ENCODE peak calls at places on chromosomes 6 and 20, in six cellular contexts. L is SK-N-SH, J is GM12892, U is H1, O is HepG2, G is K562. B is an unnamed sample.

GRCh38 chr6:141587482-141588266 is 545.1 kb upstream of the GJE1 start:
- DNase-seq in U (no peak), L (no peak), J (no peak), O (no peak), G (no peak), B (no peak)

GRCh38 chr6:78243519-78243918 is 590.7 kb downstream of the MEI4 start:
- DNase-seq in G (no peak), J (no peak), O (no peak), L (peak; percentile 1), U (no peak), B (no peak)

GRCh38 chr6:150417899-150418824 is 49.4 kb downstream of the IYD start:
- DNase-seq in J (peak; percentile 20), G (peak; percentile 34), L (peak; percentile 36), O (peak; percentile 63), U (no peak), B (peak; percentile 42)

GRCh38 chr6:129863664-129864063 is 2.5 kb upstream of the TMEM244 start:
- DNase-seq in J (no peak), L (no peak), U (no peak), O (no peak), G (no peak), B (no peak)

GRCh38 chr6:158835616-158836221 is 16.6 kb upstream of the EZR start:
- DNase-seq in J (no peak), O (peak; percentile 40), U (no peak), L (no peak), G (peak; percentile 76), B (no peak)

GRCh38 chr6:52328303-52328662 is 33.7 kb upstream of the PAQR8 start:
- DNase-seq in U (no peak), J (no peak), G (no peak), O (peak; percentile 96), L (no peak), B (no peak)

GRCh38 chr6:43772571-43773049 is 2.6 kb downstream of the VEGFA start:
- DNase-seq in G (peak; percentile 57), J (no peak), O (peak; percentile 49), U (no peak), L (peak; percentile 58), B (no peak)

GRCh38 chr6:94341173-94341572 is 921.8 kb upstream of the EPHA7 start:
- DNase-seq in U (no peak), L (no peak), J (no peak), O (no peak), G (no peak), B (no peak)

GRCh38 chr6:70709826-70710225 is 42.1 kb downstream of the SMAP1 start:
- DNase-seq in J (no peak), O (peak; percentile 5), L (no peak), U (no peak), G (no peak), B (no peak)

GRCh38 chr20:10221022-10221421 is 2.4 kb downstream of the SNAP25 start:
- DNase-seq in L (no peak), G (no peak), O (no peak), J (no peak), U (no peak), B (no peak)

GRCh38 chr20:53750827-53751393 is 157.3 kb upstream of the ZNF217 start:
- DNase-seq in L (peak; percentile 70), U (no peak), G (no peak), O (no peak), J (no peak), B (no peak)

GRCh38 chr6:15320683-15321082 is 74.8 kb downstream of the JARID2 start:
- DNase-seq in J (no peak), L (no peak), G (no peak), O (no peak), U (no peak), B (no peak)

GRCh38 chr20:38216201-38216600 is 44.3 kb downstream of the KIAA1755 start:
- DNase-seq in U (no peak), L (no peak), G (no peak), J (no peak), O (no peak), B (no peak)

GRCh38 chr6:126156973-126157372 is 170.6 kb downstream of the TRMT11 start:
- DNase-seq in L (no peak), G (no peak), J (no peak), O (no peak), U (no peak), B (no peak)

GRCh38 chr20:34990231-34990630 is 34.6 kb downstream of the MYH7B start:
- DNase-seq in J (no peak), O (no peak), U (no peak), G (no peak), L (no peak), B (no peak)

GRCh38 chr6:84422380-84422968 is 195.0 kb upstream of the CEP162 start:
- DNase-seq in L (peak; percentile 12), U (peak; percentile 92), O (peak; percentile 16), G (peak; percentile 55), J (no peak), B (peak; percentile 2)

GRCh38 chr20:15799871-15800270 is 773.4 kb downstream of the KIF16B start:
- DNase-seq in L (no peak), U (no peak), G (no peak), O (no peak), J (no peak), B (no peak)

GRCh38 chr20:12321746-12322145 is 404.1 kb downstream of the BTBD3 start:
- DNase-seq in J (no peak), G (no peak), O (no peak), L (no peak), U (no peak), B (no peak)

GRCh38 chr6:136647363-136647763 is 97.1 kb upstream of the MAP7 start:
- DNase-seq in G (no peak), O (no peak), U (no peak), L (no peak), J (no peak), B (no peak)

GRCh38 chr20:3808544-3808943 is 11.8 kb upstream of the AP5S1 start:
- DNase-seq in J (no peak), G (no peak), O (no peak), U (no peak), L (no peak), B (no peak)

GRCh38 chr20:23623666-23624065 is 14.1 kb downstream of the CST3 start:
- DNase-seq in J (no peak), G (no peak), L (no peak), O (no peak), U (no peak), B (no peak)

GRCh38 chr20:380763-381580 is 412 bp downstream of the TRIB3 start:
- DNase-seq in G (peak; percentile 76), J (peak; percentile 71), U (peak; percentile 86), L (peak; percentile 87), O (peak; percentile 86), B (peak; percentile 61)

GRCh38 chr6:78308025-78308424 is 559.3 kb upstream of the IRAK1BP1 start:
- DNase-seq in U (no peak), L (no peak), G (no peak), O (no peak), J (no peak), B (no peak)

GRCh38 chr6:90922323-90922722 is 335.5 kb upstream of the MAP3K7 start:
- DNase-seq in O (no peak), U (no peak), L (no peak), G (no peak), J (no peak), B (no peak)

GRCh38 chr6:90914312-90914711 is 327.4 kb upstream of the MAP3K7 start:
- DNase-seq in L (no peak), O (no peak), U (no peak), J (no peak), G (no peak), B (no peak)

GRCh38 chr6:90918361-90918760 is 331.5 kb upstream of the MAP3K7 start:
- DNase-seq in U (no peak), G (no peak), L (no peak), J (no peak), O (no peak), B (no peak)

GRCh38 chr6:90915224-90915915 is 328.5 kb upstream of the MAP3K7 start:
- DNase-seq in O (no peak), J (no peak), U (no peak), G (no peak), L (no peak), B (no peak)

GRCh38 chr6:90917371-90917770 is 330.5 kb upstream of the MAP3K7 start:
- DNase-seq in G (no peak), J (no peak), U (no peak), L (no peak), O (no peak), B (no peak)
- TF ChIP-seq TAF1 in G (no peak), J (no peak), U (no peak), L (no peak), O (no peak), B (no peak)

DNA sequence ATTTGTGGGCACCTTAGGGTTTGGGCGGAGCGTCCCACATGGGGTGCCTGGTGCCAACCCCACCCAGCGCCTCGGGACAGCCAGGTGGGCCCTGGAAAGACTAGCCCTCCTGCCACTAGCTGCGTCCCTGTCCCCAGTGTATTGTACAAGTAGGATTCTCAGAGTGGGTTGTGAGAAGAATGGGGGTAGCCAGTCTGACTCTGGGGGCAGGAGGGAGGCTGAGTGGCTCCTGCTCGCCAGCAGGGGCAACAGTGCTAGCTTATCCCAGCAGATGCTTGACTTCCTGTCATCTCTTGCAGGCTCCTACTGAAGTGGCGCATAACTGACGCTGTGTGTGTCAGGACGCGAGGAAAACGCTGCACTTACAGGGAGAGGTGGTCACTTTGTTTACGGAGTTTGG is 9.3 kb downstream of the PSMA7 start:
- DNase-seq in L (peak; percentile 56), O (no peak), J (no peak), U (no peak), G (no peak), B (peak; percentile 50)
- TF ChIP-seq POLR2AphosphoS5 in L (no peak), O (no peak), J (no peak), U (no peak), G (no peak), B (peak; percentile 10)

DNA sequence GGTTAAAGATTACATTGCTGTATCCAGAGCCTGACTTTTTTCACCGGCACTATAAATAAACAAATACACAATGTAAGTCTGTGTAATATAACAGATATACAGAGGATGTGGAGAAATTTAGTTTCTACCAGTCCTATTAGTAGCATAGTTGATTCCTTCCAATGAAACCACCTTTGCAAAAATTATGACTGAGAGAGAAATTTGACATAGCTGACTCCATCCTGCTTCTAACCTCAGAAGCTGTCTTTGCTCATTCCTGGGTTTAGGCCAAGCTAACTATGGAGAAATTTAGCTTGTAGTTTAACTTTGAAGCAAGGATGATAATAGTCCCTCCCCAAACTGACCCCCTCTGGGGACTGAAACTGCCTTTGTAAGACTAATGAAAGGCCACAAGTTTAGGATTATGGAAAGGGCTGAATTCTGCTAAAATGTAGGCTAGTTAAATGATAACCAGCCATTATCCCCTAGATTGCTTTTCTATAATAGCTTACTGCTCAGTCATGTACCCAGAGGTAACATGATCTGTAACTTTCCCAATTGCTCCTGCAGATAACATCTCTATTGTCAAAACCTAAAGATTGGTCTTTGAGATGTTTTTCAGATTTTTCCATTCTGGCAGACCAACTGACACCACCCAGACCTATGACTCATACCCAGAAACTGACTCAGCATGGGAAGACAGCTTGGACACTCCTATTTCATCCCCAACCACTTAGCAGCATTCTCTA is 172.8 kb upstream of the ARG1 start:
- DNase-seq in J (no peak), O (peak; percentile 21), G (peak; percentile 12), L (no peak), U (no peak), B (no peak)
- TF ChIP-seq TAF1 in J (no peak), O (no peak), G (no peak), L (no peak), U (no peak), B (no peak)

DNA sequence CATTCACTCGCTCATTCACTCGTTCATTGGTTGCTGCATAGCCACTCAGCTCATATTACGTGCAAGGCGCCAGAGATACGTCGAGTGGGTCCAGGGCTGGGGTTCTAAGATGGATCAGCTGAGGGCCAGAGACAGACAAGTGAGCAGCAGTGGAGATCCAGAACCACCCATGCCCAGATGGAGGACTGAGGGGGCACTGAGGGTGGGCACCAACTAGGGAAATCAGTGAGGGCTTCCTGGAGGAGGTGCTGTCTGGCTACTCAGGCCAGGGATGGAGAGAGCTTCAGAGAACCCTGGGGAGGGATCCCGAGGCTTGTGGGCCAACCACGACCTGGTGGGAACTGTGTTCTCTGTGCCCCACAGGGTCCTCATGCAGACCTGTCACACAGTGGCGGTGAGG is 364 bp upstream of the SPDEF start:
- DNase-seq in O (no peak), U (no peak), L (no peak), J (no peak), G (no peak), B (no peak)
- TF ChIP-seq POLR2AphosphoS5 in O (no peak), U (no peak), L (no peak), J (no peak), G (no peak), B (no peak)